ENCODE peak calls at places on chromosomes 4 and X, in eight cellular contexts. One of them, this sample, is unnamed.

GRCh38 chr4:37415845-37416369 is 171.4 kb downstream of the NWD2 start:
- DNase-seq in NCI-H1105: no peak
- DNase-seq in astrocyte of the spinal cord: no peak
- DNase-seq in endothelial cell of umbilical vein: no peak
- DNase-seq in skeletal muscle cell: no peak
- DNase-seq in stimulated activated CD8-positive, alpha-beta memory T cell treated with anti-CD3 and anti-CD28 coated beads, Interleukin-15, amount 100 ng/mL, for 4 hours: no peak
- DNase-seq in sciatic nerve: no peak
- DNase-seq in caudate nucleus: no peak
- DNase-seq in this sample: no peak

GRCh38 chr4:16684083-16684482 is 214.4 kb downstream of the LDB2 start:
- DNase-seq in NCI-H1105: no peak
- DNase-seq in astrocyte of the spinal cord: peak; percentile 56
- DNase-seq in endothelial cell of umbilical vein: peak; percentile 90
- DNase-seq in skeletal muscle cell: no peak
- DNase-seq in stimulated activated CD8-positive, alpha-beta memory T cell treated with anti-CD3 and anti-CD28 coated beads, Interleukin-15, amount 100 ng/mL, for 4 hours: no peak
- DNase-seq in sciatic nerve: no peak
- DNase-seq in caudate nucleus: no peak
- DNase-seq in this sample: no peak

GRCh38 chr4:55854132-55854531 is 684 bp downstream of the EXOC1 start:
- DNase-seq in NCI-H1105: no peak
- DNase-seq in astrocyte of the spinal cord: no peak
- DNase-seq in endothelial cell of umbilical vein: peak; percentile 23
- DNase-seq in skeletal muscle cell: no peak
- DNase-seq in stimulated activated CD8-positive, alpha-beta memory T cell treated with anti-CD3 and anti-CD28 coated beads, Interleukin-15, amount 100 ng/mL, for 4 hours: no peak
- DNase-seq in sciatic nerve: no peak
- DNase-seq in caudate nucleus: no peak
- DNase-seq in this sample: no peak

GRCh38 chr4:101856149-101856548 is 65.6 kb downstream of the BANK1 start:
- DNase-seq in NCI-H1105: no peak
- DNase-seq in astrocyte of the spinal cord: no peak
- DNase-seq in endothelial cell of umbilical vein: no peak
- DNase-seq in skeletal muscle cell: no peak
- DNase-seq in stimulated activated CD8-positive, alpha-beta memory T cell treated with anti-CD3 and anti-CD28 coated beads, Interleukin-15, amount 100 ng/mL, for 4 hours: no peak
- DNase-seq in sciatic nerve: no peak
- DNase-seq in caudate nucleus: no peak
- DNase-seq in this sample: no peak

GRCh38 chr4:17817027-17817426 is 6.2 kb downstream of the NCAPG start:
- DNase-seq in NCI-H1105: no peak
- DNase-seq in astrocyte of the spinal cord: peak; percentile 81
- DNase-seq in endothelial cell of umbilical vein: peak; percentile 75
- DNase-seq in skeletal muscle cell: peak; percentile 36
- DNase-seq in stimulated activated CD8-positive, alpha-beta memory T cell treated with anti-CD3 and anti-CD28 coated beads, Interleukin-15, amount 100 ng/mL, for 4 hours: no peak
- DNase-seq in sciatic nerve: no peak
- DNase-seq in caudate nucleus: no peak
- DNase-seq in this sample: no peak

GRCh38 chr4:134624365-134624764 is 422.8 kb upstream of the PABPC4L start:
- DNase-seq in NCI-H1105: no peak
- DNase-seq in astrocyte of the spinal cord: no peak
- DNase-seq in endothelial cell of umbilical vein: peak; percentile 5
- DNase-seq in skeletal muscle cell: no peak
- DNase-seq in stimulated activated CD8-positive, alpha-beta memory T cell treated with anti-CD3 and anti-CD28 coated beads, Interleukin-15, amount 100 ng/mL, for 4 hours: no peak
- DNase-seq in sciatic nerve: no peak
- DNase-seq in caudate nucleus: no peak
- DNase-seq in this sample: no peak

GRCh38 chrX:116726806-116727205 is 264.0 kb upstream of the CT83 start:
- DNase-seq in NCI-H1105: no peak
- DNase-seq in astrocyte of the spinal cord: no peak
- DNase-seq in endothelial cell of umbilical vein: no peak
- DNase-seq in skeletal muscle cell: no peak
- DNase-seq in stimulated activated CD8-positive, alpha-beta memory T cell treated with anti-CD3 and anti-CD28 coated beads, Interleukin-15, amount 100 ng/mL, for 4 hours: no peak
- DNase-seq in sciatic nerve: no peak
- DNase-seq in caudate nucleus: no peak
- DNase-seq in this sample: no peak

GRCh38 chr4:161256716-161257115 is 907.1 kb downstream of the FSTL5 start:
- DNase-seq in NCI-H1105: no peak
- DNase-seq in astrocyte of the spinal cord: no peak
- DNase-seq in endothelial cell of umbilical vein: peak; percentile 24
- DNase-seq in skeletal muscle cell: no peak
- DNase-seq in stimulated activated CD8-positive, alpha-beta memory T cell treated with anti-CD3 and anti-CD28 coated beads, Interleukin-15, amount 100 ng/mL, for 4 hours: no peak
- DNase-seq in sciatic nerve: no peak
- DNase-seq in caudate nucleus: no peak
- DNase-seq in this sample: no peak

GRCh38 chr4:114282937-114283336 is 303.5 kb upstream of the ARSJ start:
- DNase-seq in NCI-H1105: no peak
- DNase-seq in astrocyte of the spinal cord: no peak
- DNase-seq in endothelial cell of umbilical vein: no peak
- DNase-seq in skeletal muscle cell: no peak
- DNase-seq in stimulated activated CD8-positive, alpha-beta memory T cell treated with anti-CD3 and anti-CD28 coated beads, Interleukin-15, amount 100 ng/mL, for 4 hours: no peak
- DNase-seq in sciatic nerve: no peak
- DNase-seq in caudate nucleus: no peak
- DNase-seq in this sample: no peak

GRCh38 chr4:14880805-14881204 is 121.5 kb upstream of the CPEB2 start:
- DNase-seq in NCI-H1105: no peak
- DNase-seq in astrocyte of the spinal cord: no peak
- DNase-seq in endothelial cell of umbilical vein: no peak
- DNase-seq in skeletal muscle cell: no peak
- DNase-seq in stimulated activated CD8-positive, alpha-beta memory T cell treated with anti-CD3 and anti-CD28 coated beads, Interleukin-15, amount 100 ng/mL, for 4 hours: no peak
- DNase-seq in sciatic nerve: no peak
- DNase-seq in caudate nucleus: no peak
- DNase-seq in this sample: no peak

GRCh38 chr4:18033111-18034085 is 11.8 kb upstream of the LCORL start:
- DNase-seq in NCI-H1105: no peak
- DNase-seq in astrocyte of the spinal cord: no peak
- DNase-seq in endothelial cell of umbilical vein: no peak
- DNase-seq in skeletal muscle cell: no peak
- DNase-seq in stimulated activated CD8-positive, alpha-beta memory T cell treated with anti-CD3 and anti-CD28 coated beads, Interleukin-15, amount 100 ng/mL, for 4 hours: no peak
- DNase-seq in sciatic nerve: no peak
- DNase-seq in caudate nucleus: no peak
- DNase-seq in this sample: no peak

GRCh38 chr4:63122955-63123354 is 1286.3 kb downstream of the TECRL start:
- DNase-seq in NCI-H1105: no peak
- DNase-seq in astrocyte of the spinal cord: no peak
- DNase-seq in endothelial cell of umbilical vein: no peak
- DNase-seq in skeletal muscle cell: no peak
- DNase-seq in stimulated activated CD8-positive, alpha-beta memory T cell treated with anti-CD3 and anti-CD28 coated beads, Interleukin-15, amount 100 ng/mL, for 4 hours: no peak
- DNase-seq in sciatic nerve: no peak
- DNase-seq in caudate nucleus: no peak
- DNase-seq in this sample: no peak

GRCh38 chr4:84673475-84674230 is 90.7 kb downstream of the CDS1 start:
- DNase-seq in NCI-H1105: no peak
- DNase-seq in astrocyte of the spinal cord: peak; percentile 91
- DNase-seq in endothelial cell of umbilical vein: peak; percentile 76
- DNase-seq in skeletal muscle cell: peak; percentile 69
- DNase-seq in stimulated activated CD8-positive, alpha-beta memory T cell treated with anti-CD3 and anti-CD28 coated beads, Interleukin-15, amount 100 ng/mL, for 4 hours: no peak
- DNase-seq in sciatic nerve: no peak
- DNase-seq in caudate nucleus: no peak
- DNase-seq in this sample: no peak

GRCh38 chrX:154991039-154991438 is 31.5 kb downstream of the F8 start:
- DNase-seq in NCI-H1105: no peak
- DNase-seq in astrocyte of the spinal cord: no peak
- DNase-seq in endothelial cell of umbilical vein: no peak
- DNase-seq in skeletal muscle cell: no peak
- DNase-seq in stimulated activated CD8-positive, alpha-beta memory T cell treated with anti-CD3 and anti-CD28 coated beads, Interleukin-15, amount 100 ng/mL, for 4 hours: no peak
- DNase-seq in sciatic nerve: no peak
- DNase-seq in caudate nucleus: no peak
- DNase-seq in this sample: peak; percentile 32

GRCh38 chrX:72694170-72694569 is 19.9 kb downstream of the PHKA1 start:
- DNase-seq in NCI-H1105: no peak
- DNase-seq in astrocyte of the spinal cord: no peak
- DNase-seq in endothelial cell of umbilical vein: no peak
- DNase-seq in skeletal muscle cell: no peak
- DNase-seq in stimulated activated CD8-positive, alpha-beta memory T cell treated with anti-CD3 and anti-CD28 coated beads, Interleukin-15, amount 100 ng/mL, for 4 hours: no peak
- DNase-seq in sciatic nerve: no peak
- DNase-seq in caudate nucleus: no peak
- DNase-seq in this sample: no peak

GRCh38 chrX:50579955-50580354 is 109.3 kb upstream of the DGKK start:
- DNase-seq in NCI-H1105: peak; percentile 2
- DNase-seq in astrocyte of the spinal cord: peak; percentile 55
- DNase-seq in endothelial cell of umbilical vein: peak; percentile 49
- DNase-seq in skeletal muscle cell: peak; percentile 4
- DNase-seq in stimulated activated CD8-positive, alpha-beta memory T cell treated with anti-CD3 and anti-CD28 coated beads, Interleukin-15, amount 100 ng/mL, for 4 hours: no peak
- DNase-seq in sciatic nerve: no peak
- DNase-seq in caudate nucleus: no peak
- DNase-seq in this sample: peak; percentile 1

GRCh38 chrX:109475174-109475891 is 6.6 kb downstream of the GUCY2F start:
- DNase-seq in NCI-H1105: peak; percentile 42
- DNase-seq in astrocyte of the spinal cord: peak; percentile 61
- DNase-seq in endothelial cell of umbilical vein: peak; percentile 58
- DNase-seq in skeletal muscle cell: no peak
- DNase-seq in stimulated activated CD8-positive, alpha-beta memory T cell treated with anti-CD3 and anti-CD28 coated beads, Interleukin-15, amount 100 ng/mL, for 4 hours: no peak
- DNase-seq in sciatic nerve: peak; percentile 59
- DNase-seq in caudate nucleus: peak; percentile 8
- DNase-seq in this sample: no peak

GRCh38 chrX:13092455-13092941 is 48.1 kb upstream of the FAM9C start:
- DNase-seq in NCI-H1105: no peak
- DNase-seq in astrocyte of the spinal cord: no peak
- DNase-seq in endothelial cell of umbilical vein: no peak
- DNase-seq in skeletal muscle cell: no peak
- DNase-seq in stimulated activated CD8-positive, alpha-beta memory T cell treated with anti-CD3 and anti-CD28 coated beads, Interleukin-15, amount 100 ng/mL, for 4 hours: peak; percentile 46
- DNase-seq in sciatic nerve: no peak
- DNase-seq in caudate nucleus: no peak
- DNase-seq in this sample: peak; percentile 51

GRCh38 chr4:142549726-142550463 is 296.2 kb downstream of the INPP4B start:
- DNase-seq in NCI-H1105: peak; percentile 91
- DNase-seq in astrocyte of the spinal cord: peak; percentile 86
- DNase-seq in endothelial cell of umbilical vein: peak; percentile 88
- DNase-seq in skeletal muscle cell: peak; percentile 64
- DNase-seq in stimulated activated CD8-positive, alpha-beta memory T cell treated with anti-CD3 and anti-CD28 coated beads, Interleukin-15, amount 100 ng/mL, for 4 hours: no peak
- DNase-seq in sciatic nerve: no peak
- DNase-seq in caudate nucleus: no peak
- DNase-seq in this sample: no peak

GRCh38 chr4:33088713-33089112 is 2368.5 kb downstream of the PCDH7 start:
- DNase-seq in NCI-H1105: no peak
- DNase-seq in astrocyte of the spinal cord: peak; percentile 25
- DNase-seq in endothelial cell of umbilical vein: no peak
- DNase-seq in skeletal muscle cell: no peak
- DNase-seq in stimulated activated CD8-positive, alpha-beta memory T cell treated with anti-CD3 and anti-CD28 coated beads, Interleukin-15, amount 100 ng/mL, for 4 hours: no peak
- DNase-seq in sciatic nerve: no peak
- DNase-seq in caudate nucleus: no peak
- DNase-seq in this sample: no peak

GRCh38 chrX:1327651-1328304 is 8.8 kb upstream of the IL3RA start:
- DNase-seq in NCI-H1105: no peak
- DNase-seq in astrocyte of the spinal cord: no peak
- DNase-seq in endothelial cell of umbilical vein: no peak
- DNase-seq in skeletal muscle cell: no peak
- DNase-seq in stimulated activated CD8-positive, alpha-beta memory T cell treated with anti-CD3 and anti-CD28 coated beads, Interleukin-15, amount 100 ng/mL, for 4 hours: no peak
- DNase-seq in sciatic nerve: no peak
- DNase-seq in caudate nucleus: no peak
- DNase-seq in this sample: no peak

GRCh38 chr4:137749466-137749865 is 217.2 kb upstream of the PCDH18 start:
- DNase-seq in NCI-H1105: no peak
- DNase-seq in astrocyte of the spinal cord: peak; percentile 28
- DNase-seq in endothelial cell of umbilical vein: peak; percentile 9
- DNase-seq in skeletal muscle cell: no peak
- DNase-seq in stimulated activated CD8-positive, alpha-beta memory T cell treated with anti-CD3 and anti-CD28 coated beads, Interleukin-15, amount 100 ng/mL, for 4 hours: no peak
- DNase-seq in sciatic nerve: no peak
- DNase-seq in caudate nucleus: no peak
- DNase-seq in this sample: no peak

GRCh38 chrX:109352121-109352556 is 129.7 kb downstream of the GUCY2F start:
- DNase-seq in NCI-H1105: no peak
- DNase-seq in astrocyte of the spinal cord: peak; percentile 51
- DNase-seq in endothelial cell of umbilical vein: no peak
- DNase-seq in skeletal muscle cell: peak; percentile 43
- DNase-seq in stimulated activated CD8-positive, alpha-beta memory T cell treated with anti-CD3 and anti-CD28 coated beads, Interleukin-15, amount 100 ng/mL, for 4 hours: no peak
- DNase-seq in sciatic nerve: no peak
- DNase-seq in caudate nucleus: no peak
- DNase-seq in this sample: no peak

GRCh38 chr4:24003926-24004325 is 114.1 kb upstream of the PPARGC1A start:
- DNase-seq in NCI-H1105: no peak
- DNase-seq in astrocyte of the spinal cord: no peak
- DNase-seq in endothelial cell of umbilical vein: no peak
- DNase-seq in skeletal muscle cell: no peak
- DNase-seq in stimulated activated CD8-positive, alpha-beta memory T cell treated with anti-CD3 and anti-CD28 coated beads, Interleukin-15, amount 100 ng/mL, for 4 hours: no peak
- DNase-seq in sciatic nerve: no peak
- DNase-seq in caudate nucleus: no peak
- DNase-seq in this sample: no peak

GRCh38 chr4:47287735-47288134 is 175.8 kb downstream of the COMMD8 start:
- DNase-seq in NCI-H1105: no peak
- DNase-seq in astrocyte of the spinal cord: peak; percentile 86
- DNase-seq in endothelial cell of umbilical vein: no peak
- DNase-seq in skeletal muscle cell: peak; percentile 41
- DNase-seq in stimulated activated CD8-positive, alpha-beta memory T cell treated with anti-CD3 and anti-CD28 coated beads, Interleukin-15, amount 100 ng/mL, for 4 hours: no peak
- DNase-seq in sciatic nerve: no peak
- DNase-seq in caudate nucleus: no peak
- DNase-seq in this sample: no peak

GRCh38 chr4:80069108-80069836 is 3.8 kb downstream of the ANTXR2 start:
- DNase-seq in NCI-H1105: no peak
- DNase-seq in astrocyte of the spinal cord: no peak
- DNase-seq in endothelial cell of umbilical vein: no peak
- DNase-seq in skeletal muscle cell: no peak
- DNase-seq in stimulated activated CD8-positive, alpha-beta memory T cell treated with anti-CD3 and anti-CD28 coated beads, Interleukin-15, amount 100 ng/mL, for 4 hours: no peak
- DNase-seq in sciatic nerve: no peak
- DNase-seq in caudate nucleus: no peak
- DNase-seq in this sample: no peak

GRCh38 chrX:7996414-7996813 is 69.2 kb upstream of the PNPLA4 start:
- DNase-seq in NCI-H1105: peak; percentile 2
- DNase-seq in astrocyte of the spinal cord: peak; percentile 35
- DNase-seq in endothelial cell of umbilical vein: peak; percentile 18
- DNase-seq in skeletal muscle cell: no peak
- DNase-seq in stimulated activated CD8-positive, alpha-beta memory T cell treated with anti-CD3 and anti-CD28 coated beads, Interleukin-15, amount 100 ng/mL, for 4 hours: no peak
- DNase-seq in sciatic nerve: no peak
- DNase-seq in caudate nucleus: no peak
- DNase-seq in this sample: peak; percentile 3

GRCh38 chr4:86841309-86841708 is 7.9 kb downstream of the SLC10A6 start:
- DNase-seq in NCI-H1105: no peak
- DNase-seq in astrocyte of the spinal cord: no peak
- DNase-seq in endothelial cell of umbilical vein: no peak
- DNase-seq in skeletal muscle cell: no peak
- DNase-seq in stimulated activated CD8-positive, alpha-beta memory T cell treated with anti-CD3 and anti-CD28 coated beads, Interleukin-15, amount 100 ng/mL, for 4 hours: no peak
- DNase-seq in sciatic nerve: no peak
- DNase-seq in caudate nucleus: no peak
- DNase-seq in this sample: no peak

GRCh38 chr4:119124314-119124713 is 11.3 kb upstream of the MYOZ2 start:
- DNase-seq in NCI-H1105: no peak
- DNase-seq in astrocyte of the spinal cord: no peak
- DNase-seq in endothelial cell of umbilical vein: peak; percentile 64
- DNase-seq in skeletal muscle cell: no peak
- DNase-seq in stimulated activated CD8-positive, alpha-beta memory T cell treated with anti-CD3 and anti-CD28 coated beads, Interleukin-15, amount 100 ng/mL, for 4 hours: no peak
- DNase-seq in sciatic nerve: no peak
- DNase-seq in caudate nucleus: no peak
- DNase-seq in this sample: no peak

GRCh38 chr4:15198070-15198727 is 195.9 kb downstream of the CPEB2 start:
- DNase-seq in NCI-H1105: no peak
- DNase-seq in astrocyte of the spinal cord: peak; percentile 83
- DNase-seq in endothelial cell of umbilical vein: no peak
- DNase-seq in skeletal muscle cell: peak; percentile 42
- DNase-seq in stimulated activated CD8-positive, alpha-beta memory T cell treated with anti-CD3 and anti-CD28 coated beads, Interleukin-15, amount 100 ng/mL, for 4 hours: no peak
- DNase-seq in sciatic nerve: no peak
- DNase-seq in caudate nucleus: no peak
- DNase-seq in this sample: no peak

GRCh38 chr4:163111588-163111987 is 55.1 kb downstream of the NAF1 start:
- DNase-seq in NCI-H1105: no peak
- DNase-seq in astrocyte of the spinal cord: peak; percentile 7
- DNase-seq in endothelial cell of umbilical vein: peak; percentile 10
- DNase-seq in skeletal muscle cell: no peak
- DNase-seq in stimulated activated CD8-positive, alpha-beta memory T cell treated with anti-CD3 and anti-CD28 coated beads, Interleukin-15, amount 100 ng/mL, for 4 hours: no peak
- DNase-seq in sciatic nerve: no peak
- DNase-seq in caudate nucleus: no peak
- DNase-seq in this sample: no peak

GRCh38 chrX:106987488-106987887 is 12.5 kb downstream of the MORC4 start:
- DNase-seq in NCI-H1105: no peak
- DNase-seq in astrocyte of the spinal cord: no peak
- DNase-seq in endothelial cell of umbilical vein: no peak
- DNase-seq in skeletal muscle cell: no peak
- DNase-seq in stimulated activated CD8-positive, alpha-beta memory T cell treated with anti-CD3 and anti-CD28 coated beads, Interleukin-15, amount 100 ng/mL, for 4 hours: no peak
- DNase-seq in sciatic nerve: no peak
- DNase-seq in caudate nucleus: no peak
- DNase-seq in this sample: no peak